ENCODE peak calls at places on chromosome 12, in five cellular contexts. N is A549, S is breast epithelium, O is HCT116, X is esophagus squamous epithelium. H is an unnamed sample.

GRCh38 chr12:132449565-132450390 is 40.2 kb upstream of the FBRSL1 start:
- DNase-seq in O (no peak), X (no peak), S (no peak), N (no peak), H (no peak)

GRCh38 chr12:129789921-129790320 is 113.9 kb downstream of the TMEM132D start:
- DNase-seq in X (no peak), N (no peak), O (no peak), S (no peak), H (no peak)

GRCh38 chr12:127342861-127343260 is 924.1 kb upstream of the TMEM132C start:
- DNase-seq in N (no peak), S (no peak), O (no peak), X (no peak), H (no peak)

GRCh38 chr12:103930787-103931536 is 752 bp downstream of the HSP90B1 start:
- DNase-seq in S (peak; percentile 34), X (no peak), N (peak; percentile 42), O (no peak), H (no peak)

GRCh38 chr12:120110550-120111501 is 5.7 kb downstream of the RAB35 start:
- DNase-seq in S (no peak), X (peak; percentile 38), N (no peak), O (no peak), H (no peak)

GRCh38 chr12:132453361-132454133 is 36.4 kb upstream of the FBRSL1 start:
- DNase-seq in S (peak; percentile 78), X (no peak), O (no peak), N (no peak), H (peak; percentile 94)

GRCh38 chr12:76790564-76791552 is 26.9 kb downstream of the ZDHHC17 start:
- DNase-seq in N (peak; percentile 40), X (no peak), O (peak; percentile 6), S (no peak), H (no peak)

GRCh38 chr12:108689314-108690190 is 41.8 kb downstream of the CORO1C start:
- DNase-seq in S (no peak), X (no peak), O (peak; percentile 27), N (peak; percentile 70), H (no peak)

GRCh38 chr12:30839643-30840190 is 85.0 kb upstream of the CAPRIN2 start:
- DNase-seq in X (no peak), O (no peak), N (no peak), S (no peak), H (no peak)

GRCh38 chr12:121782616-121782966 is 10.9 kb downstream of the RHOF start:
- DNase-seq in X (no peak), S (no peak), N (no peak), O (no peak), H (no peak)

GRCh38 chr12:40959041-40959440 is 229.1 kb upstream of the PDZRN4 start:
- DNase-seq in S (no peak), N (no peak), X (no peak), O (no peak), H (no peak)

GRCh38 chr12:121455766-121456420 is 56.0 kb downstream of the RNF34 start:
- DNase-seq in N (no peak), X (no peak), O (no peak), S (no peak), H (no peak)

GRCh38 chr12:24921251-24922038 is 27.5 kb downstream of the BCAT1 start:
- DNase-seq in O (no peak), S (no peak), N (no peak), X (no peak), H (no peak)

GRCh38 chr12:40405419-40405818 is 180.6 kb downstream of the LRRK2 start:
- DNase-seq in O (no peak), S (no peak), N (no peak), X (no peak), H (no peak)

GRCh38 chr12:32568241-32568640 is 110.9 kb upstream of the DNM1L start:
- DNase-seq in X (no peak), N (peak; percentile 61), O (peak; percentile 43), S (no peak), H (peak; percentile 26)

GRCh38 chr12:109716092-109716479 is 2.5 kb downstream of the FAM222A start:
- DNase-seq in N (no peak), X (no peak), S (no peak), O (no peak), H (no peak)

GRCh38 chr12:10701226-10701681 is 21.9 kb downstream of the YBX3 start:
- DNase-seq in X (no peak), S (no peak), O (no peak), N (no peak), H (no peak)

GRCh38 chr12:49227701-49228100 is 37.2 kb upstream of the TUBA1C start:
- DNase-seq in X (no peak), N (no peak), O (no peak), S (no peak), H (no peak)

GRCh38 chr12:19125325-19125724 is 4.2 kb upstream of the PLEKHA5 start:
- DNase-seq in S (no peak), O (no peak), N (no peak), X (no peak), H (peak; percentile 21)

GRCh38 chr12:105706973-105707334 is 376.5 kb downstream of the C12orf75 start:
- DNase-seq in N (no peak), X (no peak), S (no peak), O (no peak), H (no peak)

GRCh38 chr12:76470028-76470939 is 89.3 kb downstream of the OSBPL8 start:
- DNase-seq in N (peak; percentile 51), S (no peak), O (no peak), X (no peak), H (peak; percentile 34)

GRCh38 chr12:93563807-93564538 is 8.5 kb upstream of the SOCS2 start:
- DNase-seq in X (no peak), N (peak; percentile 89), S (peak; percentile 45), O (peak; percentile 59), H (no peak)

GRCh38 chr12:94615284-94616216 is 34.8 kb downstream of the TMCC3 start:
- DNase-seq in S (no peak), X (no peak), O (no peak), N (peak; percentile 61), H (peak; percentile 28)

GRCh38 chr12:64736771-64737170 is 22.4 kb downstream of the GNS start:
- DNase-seq in O (no peak), X (no peak), N (no peak), S (no peak), H (no peak)

GRCh38 chr12:111438501-111438900 is 32.8 kb downstream of the SH2B3 start:
- DNase-seq in N (no peak), O (no peak), X (no peak), S (no peak), H (no peak)

DNA sequence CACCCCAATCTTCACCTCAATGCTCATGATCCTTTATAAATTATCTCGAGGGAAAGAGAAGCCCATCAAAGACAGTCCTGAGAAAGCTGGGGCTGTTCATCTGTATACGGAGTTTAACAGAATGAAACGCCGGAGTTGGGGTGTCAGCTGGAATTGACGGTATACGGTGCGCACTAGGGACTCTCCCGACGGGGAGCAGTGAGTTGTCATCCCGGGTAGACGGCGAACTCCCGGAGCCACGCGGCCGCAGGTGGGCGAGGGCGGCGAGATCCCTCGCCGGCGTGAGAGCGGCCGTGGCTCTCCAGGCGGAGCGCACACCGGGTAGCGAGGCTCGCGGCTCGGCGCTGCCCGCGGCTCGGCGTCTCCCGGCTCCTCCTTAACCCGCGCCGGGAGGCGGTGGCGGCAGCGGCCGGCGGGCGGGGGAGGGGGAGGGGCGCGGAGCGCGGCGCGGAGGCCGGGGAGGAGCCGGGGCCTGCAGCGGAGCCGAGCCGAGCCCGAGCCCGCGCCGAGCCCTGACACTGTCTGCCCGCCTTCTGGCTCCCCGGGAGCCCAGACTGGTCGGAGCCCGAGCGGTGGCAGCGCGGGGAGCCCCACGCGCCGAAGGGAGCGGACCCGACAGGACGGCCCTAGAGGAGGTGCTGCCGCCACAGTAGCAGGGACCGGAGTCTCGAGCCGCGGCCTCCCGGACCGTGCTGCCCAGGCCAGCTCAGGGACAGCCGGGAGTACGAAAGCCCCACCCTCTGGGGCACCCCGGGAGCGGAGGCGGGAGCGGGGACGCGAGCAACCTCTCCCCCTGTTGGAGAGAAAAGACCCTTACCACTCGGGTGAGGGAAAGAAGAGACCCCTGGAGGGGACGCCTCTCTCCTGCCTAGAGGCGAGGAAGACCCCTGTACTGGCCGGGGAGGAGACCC is at the start of gene FOXJ2:
- DNase-seq in O (no peak), N (peak; percentile 68), S (peak; percentile 77), X (no peak), H (peak; percentile 55)
- TF ChIP-seq POLR2A in O (no peak), N (peak; percentile 53), S (no peak), X (no peak), H (peak; percentile 65)

DNA sequence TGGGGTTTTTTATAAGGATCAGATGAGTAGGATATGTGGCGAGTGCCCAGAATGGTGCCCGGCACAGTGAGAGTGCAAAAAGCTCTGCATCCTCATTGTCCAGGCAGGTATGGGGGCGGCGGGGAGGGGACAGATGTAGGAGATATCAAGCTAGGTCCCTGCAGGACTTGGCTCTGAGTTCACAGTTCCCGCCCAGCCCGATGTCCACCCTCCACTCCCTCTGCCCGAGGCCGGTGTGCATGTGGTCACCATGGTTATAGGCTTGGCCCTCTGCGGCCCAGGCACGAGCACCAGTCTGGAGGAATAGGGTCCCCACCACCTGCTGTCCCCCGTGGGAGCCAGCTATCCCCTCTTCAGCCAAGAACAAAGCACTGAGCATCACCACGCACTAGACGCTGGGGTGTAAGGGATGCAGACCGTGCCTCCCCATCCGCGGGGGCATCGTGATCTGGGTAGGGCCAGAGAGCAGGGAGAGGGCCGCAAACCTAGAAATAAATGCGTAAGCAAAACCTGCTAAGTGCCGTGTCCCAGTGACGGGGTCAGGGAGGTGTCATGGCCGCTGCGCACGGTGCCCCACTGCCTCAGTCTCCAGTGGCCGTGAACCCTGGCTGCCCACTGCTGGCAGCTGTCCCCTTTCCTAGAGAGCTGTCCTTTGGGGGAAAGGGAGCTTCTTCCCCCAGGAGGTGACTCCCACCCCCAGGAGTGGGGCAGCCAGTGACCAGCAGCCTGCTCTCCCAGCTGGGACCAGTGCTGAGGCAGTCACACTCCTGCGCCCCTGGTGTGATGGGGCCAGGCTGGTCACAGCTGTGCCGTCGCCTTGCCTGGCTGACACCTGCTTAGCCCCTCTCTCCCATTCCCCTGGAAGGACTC is 12.0 kb downstream of the RFLNA start:
- DNase-seq in N (no peak), X (no peak), O (no peak), S (no peak), H (no peak)
- TF ChIP-seq POLR2A in N (no peak), X (no peak), O (no peak), S (no peak), H (no peak)

DNA sequence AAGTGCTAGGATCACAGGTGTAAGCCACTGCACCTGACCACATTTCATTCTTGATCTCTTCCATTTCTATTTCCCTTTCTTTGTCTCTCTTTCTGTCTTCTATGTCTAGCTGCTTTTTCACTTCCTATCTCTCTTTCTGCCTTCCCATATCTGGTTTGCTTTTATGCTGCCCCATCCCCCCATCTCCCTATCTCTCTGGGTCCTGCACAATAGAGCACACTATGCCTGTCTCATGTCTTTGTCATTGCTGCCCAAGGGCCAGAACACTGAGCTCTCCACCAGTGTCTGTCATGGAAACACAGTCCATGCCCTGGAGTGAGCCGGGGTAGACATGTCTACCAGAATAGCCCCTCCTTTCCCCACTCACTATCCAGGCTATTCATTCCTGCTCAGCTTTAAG is 12.3 kb upstream of the RARG start:
- DNase-seq in S (no peak), O (no peak), N (no peak), X (no peak), H (no peak)
- TF ChIP-seq POLR2A in S (no peak), O (no peak), N (no peak), X (no peak), H (no peak)

DNA sequence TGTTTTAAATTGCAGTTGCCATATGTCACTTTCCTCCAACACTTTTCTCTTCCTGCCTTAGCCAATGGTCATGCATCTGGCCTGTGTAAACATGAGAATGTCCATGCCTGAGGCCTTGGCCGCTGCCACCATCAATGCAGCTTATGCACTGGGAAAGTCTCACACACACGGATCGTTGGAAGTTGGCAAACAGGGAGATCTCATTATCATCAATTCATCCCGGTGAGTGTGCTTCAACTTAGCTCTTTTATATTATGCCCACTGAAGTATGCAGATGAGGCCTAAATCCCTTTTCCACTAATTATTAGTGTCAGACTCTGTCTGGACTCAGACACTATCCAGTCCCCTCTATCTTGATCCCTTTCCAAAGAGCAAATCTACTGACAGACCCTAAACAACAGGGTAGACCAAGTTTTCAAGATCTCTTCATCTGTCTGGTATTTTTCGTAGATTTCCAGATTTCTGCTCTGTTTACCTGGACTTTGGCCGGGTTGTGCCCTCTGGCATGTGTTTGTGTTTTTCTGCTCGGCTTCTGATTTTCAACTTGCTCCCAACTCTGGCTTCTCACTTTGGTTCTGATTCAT is 23.2 kb downstream of the AMDHD1 start:
- DNase-seq in X (no peak), O (no peak), S (no peak), N (no peak), H (no peak)
- TF ChIP-seq POLR2A in X (no peak), O (no peak), S (no peak), N (no peak), H (no peak)

H was measured in H54.